ENCODE peak calls at places on chromosomes 4 and X, in nine cellular contexts. W, X, K, E, H, G, M, Z and B are unnamed samples.

GRCh38 chr4:48193096-48193836 is 59.2 kb upstream of the TXK start:
- DNase-seq in W (no peak), X (no peak), K (no peak), E (no peak), H (no peak), G (no peak), M (no peak), Z (no peak), B (no peak)

GRCh38 chrX:64894454-64895038 is 81.7 kb downstream of the ZC4H2 start:
- DNase-seq in W (no peak), X (no peak), K (no peak), E (no peak), H (peak; percentile 0), G (peak; percentile 4), M (peak; percentile 21), Z (no peak), B (no peak)

GRCh38 chr4:122914938-122915337 is 7.5 kb downstream of the NUDT6 start:
- DNase-seq in W (no peak), X (no peak), K (no peak), E (no peak), H (no peak), G (no peak), M (no peak), Z (peak; percentile 68), B (no peak)

GRCh38 chr4:81740492-81740891 is 268.8 kb upstream of the RASGEF1B start:
- DNase-seq in W (no peak), X (no peak), K (no peak), E (no peak), H (no peak), G (no peak), M (peak; percentile 25), Z (no peak), B (no peak)

GRCh38 chr4:4216668-4217067 is 10.1 kb downstream of the OTOP1 start:
- DNase-seq in W (no peak), X (no peak), K (no peak), E (no peak), H (no peak), G (no peak), M (no peak), Z (peak; percentile 20), B (no peak)

GRCh38 chr4:73770917-73771316 is 30.5 kb downstream of the CXCL8 start:
- DNase-seq in W (no peak), X (no peak), K (no peak), E (no peak), H (no peak), G (no peak), M (peak; percentile 58), Z (no peak), B (no peak)

GRCh38 chr4:101169044-101170014 is 178.0 kb downstream of the PPP3CA start:
- DNase-seq in W (peak; percentile 58), X (peak; percentile 33), K (no peak), E (peak; percentile 46), H (peak; percentile 30), G (peak; percentile 85), M (peak; percentile 70), Z (peak; percentile 63), B (peak; percentile 28)

GRCh38 chrX:154411981-154412340 is 622 bp downstream of the TAFAZZIN start:
- DNase-seq in W (peak; percentile 60), X (no peak), K (no peak), E (peak; percentile 51), H (peak; percentile 30), G (peak; percentile 67), M (peak; percentile 57), Z (no peak), B (no peak)

GRCh38 chr4:38466401-38466800 is 197.6 kb upstream of the KLF3 start:
- DNase-seq in W (no peak), X (no peak), K (no peak), E (no peak), H (no peak), G (no peak), M (no peak), Z (no peak), B (no peak)

GRCh38 chrX:136684120-136684519 is 36.2 kb downstream of the CD40LG start:
- DNase-seq in W (no peak), X (no peak), K (no peak), E (no peak), H (no peak), G (no peak), M (no peak), Z (no peak), B (no peak)

GRCh38 chr4:101265816-101266172 is 81.5 kb downstream of the PPP3CA start:
- DNase-seq in W (no peak), X (no peak), K (no peak), E (no peak), H (no peak), G (no peak), M (no peak), Z (no peak), B (no peak)

GRCh38 chr4:72119946-72120345 is 88.1 kb downstream of the NPFFR2 start:
- DNase-seq in W (peak; percentile 57), X (no peak), K (no peak), E (no peak), H (no peak), G (no peak), M (no peak), Z (no peak), B (no peak)

GRCh38 chrX:14351889-14352288 is 177.4 kb upstream of the GLRA2 start:
- DNase-seq in W (no peak), X (no peak), K (no peak), E (no peak), H (no peak), G (no peak), M (no peak), Z (no peak), B (no peak)

GRCh38 chrX:76253432-76253831 is 80.6 kb downstream of the PBDC1 start:
- DNase-seq in W (peak; percentile 34), X (peak; percentile 16), K (peak; percentile 3), E (peak; percentile 33), H (peak; percentile 4), G (peak; percentile 53), M (peak; percentile 12), Z (peak; percentile 26), B (peak; percentile 31)

GRCh38 chr4:169657470-169658107 is 37.2 kb downstream of the CLCN3 start:
- DNase-seq in W (no peak), X (no peak), K (no peak), E (no peak), H (no peak), G (no peak), M (no peak), Z (no peak), B (no peak)

GRCh38 chrX:13938053-13938765 is 91.5 kb downstream of the GEMIN8 start:
- DNase-seq in W (peak; percentile 72), X (no peak), K (no peak), E (peak; percentile 24), H (no peak), G (peak; percentile 0), M (no peak), Z (no peak), B (no peak)

GRCh38 chrX:145464650-145465049 is 217.3 kb downstream of the SPANXN1 start:
- DNase-seq in W (no peak), X (no peak), K (no peak), E (no peak), H (no peak), G (no peak), M (no peak), Z (no peak), B (no peak)

GRCh38 chrX:54246866-54247265 is 63.8 kb upstream of the FAM120C start:
- DNase-seq in W (no peak), X (no peak), K (no peak), E (no peak), H (no peak), G (no peak), M (no peak), Z (no peak), B (no peak)

GRCh38 chr4:17577660-17578481 is 873 bp downstream of the LAP3 start:
- DNase-seq in W (peak; percentile 19), X (peak; percentile 22), K (no peak), E (peak; percentile 7), H (peak; percentile 19), G (no peak), M (peak; percentile 22), Z (no peak), B (peak; percentile 20)

GRCh38 chr4:26028793-26029511 is 114.9 kb downstream of the SMIM20 start:
- DNase-seq in W (peak; percentile 78), X (peak; percentile 52), K (peak; percentile 21), E (peak; percentile 20), H (peak; percentile 36), G (peak; percentile 10), M (peak; percentile 63), Z (no peak), B (peak; percentile 62)

GRCh38 chr4:164438321-164438720 is 315.6 kb upstream of the SMIM31 start:
- DNase-seq in W (no peak), X (no peak), K (no peak), E (no peak), H (no peak), G (no peak), M (no peak), Z (no peak), B (no peak)

GRCh38 chr4:187172340-187172761 is 448.7 kb upstream of the FAT1 start:
- DNase-seq in W (peak; percentile 12), X (no peak), K (no peak), E (no peak), H (no peak), G (no peak), M (no peak), Z (peak; percentile 94), B (no peak)

GRCh38 chr4:53576676-53577372 is 14.5 kb downstream of the LNX1 start:
- DNase-seq in W (no peak), X (no peak), K (no peak), E (no peak), H (no peak), G (peak; percentile 8), M (no peak), Z (peak; percentile 61), B (no peak)

GRCh38 chr4:5885733-5886132 is 7.2 kb downstream of the CRMP1 start:
- DNase-seq in W (no peak), X (no peak), K (no peak), E (no peak), H (no peak), G (no peak), M (no peak), Z (no peak), B (no peak)

GRCh38 chr4:115154826-115155225 is 41.4 kb upstream of the NDST4 start:
- DNase-seq in W (no peak), X (no peak), K (no peak), E (no peak), H (no peak), G (no peak), M (no peak), Z (peak; percentile 3), B (no peak)

GRCh38 chr4:168183717-168184571 is 91.6 kb downstream of the ANXA10 start:
- DNase-seq in W (no peak), X (no peak), K (no peak), E (no peak), H (no peak), G (peak; percentile 44), M (no peak), Z (peak; percentile 50), B (no peak)

GRCh38 chr4:26076896-26077295 is 162.9 kb downstream of the SMIM20 start:
- DNase-seq in W (no peak), X (no peak), K (no peak), E (no peak), H (no peak), G (no peak), M (no peak), Z (peak; percentile 45), B (no peak)

GRCh38 chr4:1862055-1862911 is 6.3 kb upstream of the LETM1 start:
- DNase-seq in W (no peak), X (no peak), K (no peak), E (peak; percentile 15), H (peak; percentile 15), G (no peak), M (no peak), Z (no peak), B (no peak)

GRCh38 chrX:110396777-110397176 is 38.1 kb downstream of the RTL9 start:
- DNase-seq in W (no peak), X (no peak), K (no peak), E (no peak), H (no peak), G (no peak), M (no peak), Z (no peak), B (no peak)

GRCh38 chrX:119753639-119754257 is 4.6 kb upstream of the SOWAHD start:
- DNase-seq in W (peak; percentile 48), X (peak; percentile 31), K (peak; percentile 13), E (peak; percentile 45), H (peak; percentile 31), G (peak; percentile 59), M (peak; percentile 30), Z (peak; percentile 27), B (peak; percentile 23)

GRCh38 chrX:56784666-56785065 is 55.6 kb downstream of the NBDY start:
- DNase-seq in W (no peak), X (no peak), K (no peak), E (no peak), H (no peak), G (no peak), M (no peak), Z (no peak), B (no peak)